ENCODE peak calls at places on chromosomes 11 and 22, in four cellular contexts. H is astrocyte, G is GM23338, W is hepatocyte. R is an unnamed sample.

GRCh38 chr11:73384871-73385692 is 8.9 kb downstream of the RELT start:
- DNase-seq in H (no peak), G (no peak), W (no peak), R (peak; percentile 40)

GRCh38 chr22:30206964-30207363 is 39.6 kb downstream of the LIF start:
- DNase-seq in H (peak; percentile 99), G (peak; percentile 81), W (peak; percentile 87), R (no peak)

GRCh38 chr11:2827256-2827655 is 58.3 kb downstream of the CDKN1C start:
- DNase-seq in H (peak; percentile 18), G (no peak), W (no peak), R (no peak)

GRCh38 chr22:27995801-27996528 is 76.9 kb upstream of the PITPNB start:
- DNase-seq in H (no peak), G (no peak), W (no peak), R (no peak)

GRCh38 chr22:17302616-17303015 is 66.6 kb upstream of the CECR2 start:
- DNase-seq in H (no peak), G (no peak), W (no peak), R (no peak)

GRCh38 chr11:76791861-76792260 is 8.7 kb downstream of the TSKU start:
- DNase-seq in H (peak; percentile 73), G (no peak), W (no peak), R (peak; percentile 39)

GRCh38 chr11:77283101-77283500 is 18.4 kb downstream of the GDPD4 start:
- DNase-seq in H (no peak), G (no peak), W (no peak), R (no peak)

GRCh38 chr11:37504925-37505324 is 906.9 kb upstream of the RAG2 start:
- DNase-seq in H (peak; percentile 97), G (no peak), W (peak; percentile 61), R (no peak)

GRCh38 chr22:23402275-23403151 is 177.6 kb downstream of the IGLL1 start:
- DNase-seq in H (peak; percentile 15), G (peak; percentile 88), W (peak; percentile 97), R (no peak)

GRCh38 chr11:115930276-115930675 is 426.1 kb upstream of the CADM1 start:
- DNase-seq in H (no peak), G (no peak), W (no peak), R (no peak)

GRCh38 chr22:24060375-24060788 is 49.3 kb downstream of the CABIN1 start:
- DNase-seq in H (peak; percentile 94), G (no peak), W (no peak), R (no peak)

GRCh38 chr11:111698852-111699559 is 67.2 kb downstream of the PPP2R1B start:
- DNase-seq in H (no peak), G (no peak), W (no peak), R (no peak)

GRCh38 chr11:14905104-14906033 is 13.3 kb upstream of the CYP2R1 start:
- DNase-seq in H (peak; percentile 15), G (peak; percentile 93), W (peak; percentile 58), R (no peak)

GRCh38 chr11:2512431-2513407 is 67.9 kb downstream of the KCNQ1 start:
- DNase-seq in H (no peak), G (no peak), W (peak; percentile 56), R (no peak)

GRCh38 chr11:102420547-102420946 is 32.0 kb downstream of the TMEM123 start:
- DNase-seq in H (no peak), G (no peak), W (no peak), R (no peak)

GRCh38 chr11:2088746-2089535 is 50.2 kb downstream of the IGF2 start:
- DNase-seq in H (no peak), G (peak; percentile 43), W (no peak), R (no peak)

GRCh38 chr11:66752148-66752547 is 23.1 kb upstream of the SPTBN2 start:
- DNase-seq in H (no peak), G (no peak), W (no peak), R (no peak)

GRCh38 chr11:111426615-111427014 is 47.5 kb upstream of the POU2AF1 start:
- DNase-seq in H (no peak), G (no peak), W (no peak), R (no peak)

GRCh38 chr11:73469401-73469800 is 93.2 kb downstream of the RELT start:
- DNase-seq in H (no peak), G (no peak), W (no peak), R (no peak)

GRCh38 chr11:30585067-30585891 is 874 bp downstream of the MPPED2 start:
- DNase-seq in H (no peak), G (peak; percentile 72), W (peak; percentile 49), R (no peak)

GRCh38 chr11:124643605-124644425 is 21.2 kb downstream of the TBRG1 start:
- DNase-seq in H (peak; percentile 98), G (no peak), W (no peak), R (no peak)

GRCh38 chr22:41333806-41334205 is 32.5 kb downstream of the ZC3H7B start:
- DNase-seq in H (no peak), G (no peak), W (no peak), R (no peak)

GRCh38 chr11:112364962-112365481 is 104.4 kb upstream of the PLET1 start:
- DNase-seq in H (peak; percentile 82), G (no peak), W (peak; percentile 75), R (no peak)

GRCh38 chr11:83823461-83824025 is 537.4 kb upstream of the CCDC90B start:
- DNase-seq in H (no peak), G (no peak), W (no peak), R (no peak)

GRCh38 chr11:124841765-124842700 is 23.2 kb upstream of the ROBO3 start:
- DNase-seq in H (no peak), G (no peak), W (no peak), R (no peak)

GRCh38 chr11:76769645-76770586 is 13.2 kb upstream of the TSKU start:
- DNase-seq in H (peak; percentile 65), G (no peak), W (peak; percentile 85), R (no peak)

GRCh38 chr11:96905084-96905641 is 515.4 kb downstream of the JRKL start:
- DNase-seq in H (no peak), G (no peak), W (no peak), R (no peak)

GRCh38 chr11:94151903-94152677 is 23.4 kb downstream of the PANX1 start:
- DNase-seq in H (peak; percentile 86), G (no peak), W (peak; percentile 84), R (no peak)

DNA sequence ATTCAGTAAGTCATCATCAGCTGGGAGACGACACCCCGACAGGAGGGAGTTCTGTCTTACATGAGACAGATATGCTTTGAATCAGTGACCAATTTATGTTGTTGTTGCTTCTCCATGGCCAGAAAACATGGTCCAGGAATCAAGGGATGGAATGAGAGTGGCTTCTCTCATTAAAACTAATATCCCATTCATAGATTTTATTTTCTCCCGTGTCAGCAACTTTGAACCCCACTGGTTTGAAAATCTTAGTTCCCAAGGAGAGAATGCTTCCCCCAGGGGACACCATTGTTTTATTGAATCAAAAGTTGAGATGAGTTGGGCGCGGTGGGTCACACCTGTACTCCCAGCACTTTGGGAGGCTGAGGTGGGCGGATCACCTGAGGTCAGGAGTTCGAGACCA is 42.8 kb downstream of the RPS6KA4 start:
- DNase-seq in H (no peak), G (no peak), W (no peak), R (no peak)
- TF ChIP-seq EZH2 in H (no peak), G (no peak), W (no peak), R (no peak)

DNA sequence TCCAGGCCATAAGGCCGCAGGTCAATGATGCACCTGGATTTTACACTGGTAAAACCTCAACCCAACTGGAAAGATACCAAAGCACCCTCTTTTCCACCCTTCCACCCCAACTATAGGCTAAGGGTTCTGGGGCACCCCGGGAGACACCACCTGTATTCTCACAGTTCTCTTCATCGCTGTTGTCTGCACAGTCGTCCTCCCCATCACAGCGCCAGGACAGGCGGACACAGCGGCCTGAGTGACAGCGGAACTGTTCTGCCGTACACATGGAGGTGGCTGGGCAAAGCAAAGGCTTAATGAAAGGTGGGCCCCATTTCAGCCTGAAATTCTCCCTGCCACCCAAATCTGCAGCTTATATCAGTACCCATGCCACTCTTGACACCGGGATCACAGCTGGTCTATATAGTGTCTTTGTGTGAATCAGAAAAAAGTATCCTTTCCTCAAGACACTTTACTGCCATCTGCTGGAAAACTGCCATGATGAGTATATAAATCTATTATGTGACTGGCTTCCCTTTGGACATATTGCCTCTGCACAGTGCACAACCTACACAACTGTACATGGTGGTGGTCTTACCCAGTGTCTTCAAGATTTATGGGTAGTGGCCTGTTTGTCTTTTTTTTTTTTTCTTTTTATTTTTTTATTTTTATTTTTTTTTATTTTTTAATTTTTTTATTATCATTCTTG is 21.5 kb downstream of the LRP4 start:
- DNase-seq in H (no peak), G (peak; percentile 44), W (peak; percentile 74), R (peak; percentile 18)
- TF ChIP-seq CTCF in H (peak; percentile 42), G (peak; percentile 47), W (peak; percentile 43), R (peak; percentile 65)

DNA sequence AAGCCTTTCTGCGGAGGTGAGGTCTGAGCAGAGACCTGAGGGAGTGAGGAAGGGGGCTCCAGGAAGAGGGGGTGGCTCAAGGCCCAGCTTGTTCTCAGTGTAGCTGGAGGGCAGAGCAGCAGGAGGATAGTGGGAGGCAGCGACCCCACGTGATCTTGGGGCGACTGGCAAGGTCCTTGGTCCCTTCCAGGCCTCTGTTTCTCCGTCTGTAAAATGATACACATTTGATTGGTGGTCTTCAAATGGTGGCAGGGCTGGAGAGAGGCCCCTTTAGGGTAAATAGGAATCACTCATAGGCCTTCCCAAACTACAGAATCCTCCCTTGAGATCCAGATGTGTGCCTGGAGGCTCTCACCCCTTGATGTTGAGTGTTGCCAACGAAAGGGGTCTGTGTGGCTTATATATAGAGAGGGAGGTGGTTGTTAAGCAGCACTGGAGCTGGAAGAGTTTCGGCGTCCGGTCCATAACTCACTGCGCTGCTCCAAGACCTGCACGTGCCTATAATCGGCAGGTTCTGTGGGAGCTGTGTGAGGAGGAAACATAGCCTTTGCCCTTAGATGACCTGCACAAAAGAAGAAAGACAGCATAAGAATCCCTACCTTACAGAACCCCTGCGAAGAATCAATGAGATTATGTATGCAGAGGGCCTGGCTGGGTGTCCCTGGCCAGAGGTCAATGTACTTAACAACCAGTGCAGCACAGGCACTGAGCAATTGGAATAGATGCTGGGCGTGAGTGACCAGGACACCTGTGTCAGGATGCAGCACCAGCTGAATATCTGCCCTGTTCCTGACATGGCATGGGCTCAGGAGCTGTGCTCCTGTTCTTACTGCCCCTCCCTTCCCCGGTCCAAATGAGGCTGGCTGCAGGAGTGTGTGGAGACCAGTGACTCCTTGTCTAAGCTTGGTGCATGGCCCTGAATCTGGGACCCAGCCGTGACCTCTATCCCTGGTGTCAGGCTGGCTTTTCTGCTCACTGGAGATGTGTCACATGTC is 28.7 kb downstream of the OTOG start:
- DNase-seq in H (no peak), G (no peak), W (no peak), R (no peak)
- TF ChIP-seq EZH2 in H (no peak), G (no peak), W (no peak), R (no peak)

GRCh38 chr22:45731798-45732495 is 60.3 kb downstream of the ATXN10 start:
- DNase-seq in H (peak; percentile 53), G (peak; percentile 49), W (peak; percentile 23), R (no peak)
- TF ChIP-seq CTCF in H (peak; percentile 56), G (peak; percentile 75), W (peak; percentile 53), R (peak; percentile 21)

GRCh38 chr11:62880803-62881578 is at the start of gene SLC3A2:
- DNase-seq in H (peak; percentile 69), G (peak; percentile 91), W (peak; percentile 96), R (peak; percentile 91)
- TF ChIP-seq EZH2 in H (no peak), G (no peak), W (no peak), R (no peak)

DNA sequence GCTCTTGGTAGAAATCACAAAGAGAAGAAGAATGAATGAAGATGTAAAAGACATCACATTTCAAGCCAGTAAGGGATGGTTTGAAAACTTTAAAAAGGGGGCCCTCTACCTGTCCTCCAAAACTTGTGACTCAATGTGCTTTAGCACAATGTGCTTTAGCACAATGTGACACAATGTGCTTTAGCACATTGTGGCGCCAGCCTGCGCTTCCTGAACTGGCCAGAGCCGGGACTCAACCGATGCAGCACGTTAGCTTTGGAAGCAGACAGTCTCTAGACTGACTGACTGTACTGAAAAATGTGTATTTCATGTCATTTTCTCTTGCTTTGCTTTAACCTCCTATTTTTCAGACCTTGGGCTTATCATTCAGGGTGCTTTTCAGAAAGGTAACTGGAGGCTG is 63.5 kb downstream of the FAM83F start:
- DNase-seq in H (no peak), G (peak; percentile 49), W (no peak), R (no peak)
- TF ChIP-seq CTCF in H (no peak), G (no peak), W (no peak), R (no peak)